ENCODE peak calls at places on chromosomes 11 and 22, in eight cellular contexts. U, S, E, Z, P, F, H and B are unnamed samples.

GRCh38 chr22:44786136-44786535 is 33.8 kb downstream of the ARHGAP8 start:
- DNase-seq in U (no peak), S (no peak), E (no peak), Z (no peak), P (no peak), F (no peak), H (no peak), B (no peak)

GRCh38 chr11:72784662-72785061 is 9.2 kb downstream of the STARD10 start:
- DNase-seq in U (no peak), S (no peak), E (no peak), Z (no peak), P (no peak), F (no peak), H (no peak), B (no peak)

GRCh38 chr11:116579857-116580727 is 192.7 kb downstream of the BUD13 start:
- DNase-seq in U (peak; percentile 78), S (no peak), E (no peak), Z (no peak), P (no peak), F (no peak), H (no peak), B (no peak)

GRCh38 chr11:10026514-10026913 is 267.5 kb downstream of the SBF2 start:
- DNase-seq in U (no peak), S (no peak), E (no peak), Z (no peak), P (no peak), F (no peak), H (no peak), B (no peak)

GRCh38 chr11:94325681-94326080 is 21.3 kb downstream of the IZUMO1R start:
- DNase-seq in U (peak; percentile 84), S (no peak), E (peak; percentile 41), Z (peak; percentile 64), P (peak; percentile 31), F (no peak), H (no peak), B (peak; percentile 9)

GRCh38 chr11:2086239-2087040 is 52.7 kb downstream of the IGF2 start:
- DNase-seq in U (no peak), S (peak; percentile 45), E (no peak), Z (no peak), P (peak; percentile 11), F (no peak), H (no peak), B (no peak)

GRCh38 chr11:5288912-5289525 is 12.7 kb downstream of the OR51B4 start:
- DNase-seq in U (no peak), S (no peak), E (no peak), Z (peak; percentile 66), P (no peak), F (no peak), H (no peak), B (no peak)

GRCh38 chr11:727859-728748 is 19.2 kb upstream of the TALDO1 start:
- DNase-seq in U (peak; percentile 85), S (no peak), E (peak; percentile 91), Z (peak; percentile 94), P (peak; percentile 91), F (peak; percentile 80), H (peak; percentile 80), B (no peak)

GRCh38 chr11:96111308-96111707 is 187.4 kb upstream of the MTMR2 start:
- DNase-seq in U (no peak), S (no peak), E (no peak), Z (peak; percentile 16), P (no peak), F (no peak), H (no peak), B (no peak)

GRCh38 chr11:57360991-57361390 is 20.0 kb downstream of the PRG3 start:
- DNase-seq in U (no peak), S (no peak), E (no peak), Z (no peak), P (no peak), F (no peak), H (no peak), B (no peak)

GRCh38 chr22:35805466-35805865 is 87.8 kb downstream of the APOL5 start:
- DNase-seq in U (no peak), S (no peak), E (no peak), Z (no peak), P (no peak), F (no peak), H (no peak), B (no peak)

GRCh38 chr11:26834601-26835000 is 112.7 kb upstream of the SLC5A12 start:
- DNase-seq in U (no peak), S (no peak), E (no peak), Z (no peak), P (no peak), F (no peak), H (no peak), B (no peak)

GRCh38 chr11:46278387-46279173 is 1.1 kb downstream of the CREB3L1 start:
- DNase-seq in U (peak; percentile 87), S (no peak), E (no peak), Z (peak; percentile 88), P (peak; percentile 80), F (peak; percentile 71), H (no peak), B (no peak)

GRCh38 chr11:123062892-123063395 is 1.0 kb upstream of the HSPA8 start:
- DNase-seq in U (peak; percentile 64), S (no peak), E (no peak), Z (no peak), P (no peak), F (no peak), H (no peak), B (no peak)

GRCh38 chr11:8105133-8105532 is 24.1 kb downstream of the TUB start:
- DNase-seq in U (no peak), S (peak; percentile 70), E (no peak), Z (no peak), P (no peak), F (no peak), H (no peak), B (no peak)

GRCh38 chr11:66720223-66720898 is 8.7 kb downstream of the SPTBN2 start:
- DNase-seq in U (peak; percentile 91), S (no peak), E (peak; percentile 83), Z (no peak), P (peak; percentile 52), F (peak; percentile 62), H (peak; percentile 49), B (no peak)
- TF ChIP-seq POLR2AphosphoS5 in U (no peak), S (no peak), E (peak; percentile 92), Z (no peak), P (no peak), F (no peak), H (no peak), B (no peak)

GRCh38 chr11:76772783-76773106 is 10.4 kb upstream of the TSKU start:
- DNase-seq in U (no peak), S (no peak), E (no peak), Z (no peak), P (no peak), F (no peak), H (no peak), B (no peak)

GRCh38 chr11:76770642-76771445 is 12.3 kb upstream of the TSKU start:
- DNase-seq in U (no peak), S (peak; percentile 94), E (no peak), Z (no peak), P (peak; percentile 71), F (peak; percentile 63), H (no peak), B (no peak)

GRCh38 chr11:76771446-76772099 is 11.6 kb upstream of the TSKU start:
- DNase-seq in U (no peak), S (no peak), E (no peak), Z (no peak), P (no peak), F (no peak), H (no peak), B (no peak)

GRCh38 chr11:76773921-76774361 is 9.2 kb upstream of the TSKU start:
- DNase-seq in U (no peak), S (no peak), E (no peak), Z (no peak), P (peak; percentile 75), F (peak; percentile 77), H (no peak), B (no peak)

DNA sequence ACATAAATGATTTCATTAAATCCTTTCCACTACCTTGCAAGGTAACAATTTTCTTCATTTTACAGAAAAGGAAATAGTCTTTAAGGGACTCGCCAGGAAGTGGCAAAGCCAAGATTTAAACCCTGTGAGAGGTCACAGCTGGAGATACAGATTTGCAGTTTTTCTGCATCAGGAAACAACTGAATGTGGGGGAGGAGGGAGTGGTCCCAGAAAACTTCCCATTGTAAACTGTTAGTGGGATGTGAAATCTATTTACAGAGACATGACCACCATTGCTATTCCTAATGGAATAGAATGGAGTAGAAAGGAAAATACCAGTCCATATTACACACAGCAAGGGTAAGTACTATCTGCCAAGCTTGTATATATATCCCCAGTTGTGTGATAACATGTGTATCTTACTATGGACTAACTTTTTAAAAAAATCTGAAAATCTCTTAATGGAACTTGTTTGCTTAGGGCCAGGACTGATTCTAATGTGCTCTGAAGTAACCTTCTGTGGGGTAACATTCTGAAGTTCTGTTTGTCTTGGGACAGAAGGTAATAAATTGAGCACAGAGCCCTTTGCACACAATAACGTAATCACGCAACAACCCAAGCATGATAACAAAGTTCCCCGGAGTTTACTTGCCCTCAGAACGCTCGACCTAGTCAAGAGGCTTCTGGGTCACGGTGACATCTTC is 10.9 kb upstream of the TSKU start:
- DNase-seq in U (no peak), S (no peak), E (no peak), Z (no peak), P (no peak), F (no peak), H (no peak), B (no peak)
- TF ChIP-seq POLR2AphosphoS5 in U (no peak), S (peak; percentile 38), E (no peak), Z (no peak), P (peak; percentile 36), F (peak; percentile 60), H (no peak), B (no peak)

DNA sequence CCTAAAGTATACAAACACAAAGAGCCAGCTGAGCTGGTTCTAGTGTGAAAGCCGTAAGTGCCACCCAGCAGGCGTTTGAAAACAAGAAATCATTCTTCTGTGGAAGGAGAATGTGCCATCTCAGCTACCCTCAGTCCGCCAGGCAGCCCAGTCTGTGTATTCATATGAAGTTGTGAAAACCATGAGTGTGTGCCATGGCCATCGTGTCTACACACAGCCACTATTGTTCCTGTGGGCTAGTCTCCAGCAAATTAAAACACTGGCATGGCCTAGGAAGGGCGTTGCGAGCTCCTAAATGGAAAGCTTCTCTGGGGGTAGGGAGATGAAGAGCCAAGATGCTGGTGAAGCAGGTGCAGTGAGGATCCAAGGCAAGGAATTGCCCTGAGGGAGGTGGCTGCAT is 51.5 kb upstream of the HORMAD2 start:
- DNase-seq in U (no peak), S (no peak), E (no peak), Z (no peak), P (no peak), F (no peak), H (no peak), B (no peak)
- TF ChIP-seq POLR2AphosphoS5 in U (no peak), S (no peak), E (no peak), Z (no peak), P (no peak), F (no peak), H (no peak), B (no peak)

DNA sequence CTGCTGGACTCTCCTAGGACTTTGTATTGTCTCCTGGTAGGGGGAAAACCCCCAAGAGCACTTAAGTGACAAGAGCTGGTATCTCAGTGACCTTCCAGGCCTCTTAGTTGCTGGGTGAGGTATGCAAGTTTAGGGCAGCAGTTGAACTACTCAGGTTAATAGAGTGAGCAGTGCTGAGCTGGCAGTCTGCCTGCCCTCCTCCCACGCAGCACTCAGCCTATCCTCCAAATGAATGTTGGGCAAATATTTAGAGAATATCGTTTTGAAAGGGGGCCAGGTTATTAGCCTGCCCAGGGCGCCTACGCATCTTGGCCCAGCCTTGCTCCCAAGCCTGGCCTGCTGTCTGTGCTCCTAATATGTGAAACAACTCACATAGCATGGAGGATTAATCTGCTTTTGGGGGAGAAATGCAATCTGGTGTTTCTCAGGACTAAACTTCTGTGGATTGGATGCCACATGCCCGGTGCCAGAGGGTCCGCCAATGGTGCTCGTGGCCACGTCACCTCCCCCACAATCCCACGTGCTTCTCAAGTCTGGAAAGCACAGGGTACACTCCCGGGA is 67.5 kb downstream of the SPON1 start:
- DNase-seq in U (no peak), S (no peak), E (no peak), Z (peak; percentile 9), P (peak; percentile 79), F (peak; percentile 79), H (no peak), B (no peak)
- TF ChIP-seq POLR2AphosphoS5 in U (no peak), S (peak; percentile 43), E (no peak), Z (no peak), P (peak; percentile 79), F (peak; percentile 82), H (no peak), B (no peak)